ENCODE peak calls at places on chromosomes 1 and 21, in seven cellular contexts. N is astrocyte; R is ovary; P is CD8-positive, alpha-beta T cell; I is body of pancreas; X is RWPE1; O is K562. K is an unnamed sample.

GRCh38 chr1:62652387-62652786 is 35.8 kb downstream of the DOCK7 start:
- DNase-seq in O (no peak), N (no peak), X (no peak), P (no peak), R (no peak), I (no peak), K (no peak)

GRCh38 chr1:204323887-204324286 is 35.8 kb downstream of the PLEKHA6 start:
- DNase-seq in P (no peak), N (peak; percentile 65), R (no peak), I (no peak), O (no peak), X (peak; percentile 77), K (peak; percentile 66)

GRCh38 chr1:116763116-116763786 is 9.0 kb downstream of the CD2 start:
- DNase-seq in R (no peak), N (no peak), P (no peak), X (no peak), O (peak; percentile 27), I (no peak), K (no peak)

GRCh38 chr1:182761396-182762395 is 27.9 kb upstream of the NPL start:
- DNase-seq in N (no peak), I (no peak), R (no peak), O (no peak), P (no peak), X (no peak), K (no peak)

GRCh38 chr1:226135709-226136108 is 50.8 kb downstream of the ACBD3 start:
- DNase-seq in P (no peak), R (no peak), N (no peak), X (no peak), I (no peak), O (no peak), K (no peak)

GRCh38 chr1:156104861-156105546 is 9.5 kb upstream of the LMNA start:
- DNase-seq in R (peak; percentile 60), X (no peak), I (no peak), P (no peak), N (no peak), O (no peak), K (no peak)

GRCh38 chr1:170495006-170495405 is 37.0 kb upstream of the GORAB start:
- DNase-seq in O (no peak), P (no peak), X (no peak), R (no peak), N (peak; percentile 24), I (no peak), K (no peak)

GRCh38 chr1:222634180-222635013 is 16.5 kb downstream of the MIA3 start:
- DNase-seq in P (peak; percentile 53), R (no peak), O (peak; percentile 91), X (peak; percentile 59), N (peak; percentile 64), I (peak; percentile 87), K (peak; percentile 56)

GRCh38 chr1:205015241-205015640 is 27.8 kb upstream of the CNTN2 start:
- DNase-seq in P (no peak), R (no peak), I (no peak), N (no peak), X (no peak), O (no peak), K (no peak)

GRCh38 chr21:42315296-42315891 is at the start of gene TFF3:
- DNase-seq in I (peak; percentile 69), R (no peak), N (no peak), P (no peak), O (no peak), X (no peak), K (no peak)

GRCh38 chr1:47262787-47263413 is 30.9 kb upstream of the TAL1 start:
- DNase-seq in R (no peak), I (peak; percentile 55), O (peak; percentile 82), X (peak; percentile 45), N (no peak), P (no peak), K (no peak)

GRCh38 chr1:160211010-160211790 is 6.0 kb downstream of the PEA15 start:
- DNase-seq in O (no peak), X (no peak), P (no peak), R (no peak), N (no peak), I (no peak), K (no peak)

GRCh38 chr1:161676441-161676840 is 13.5 kb downstream of the FCGR2B start:
- DNase-seq in R (no peak), O (no peak), P (no peak), X (no peak), I (no peak), N (no peak), K (no peak)

GRCh38 chr1:193062698-193063463 is 3.5 kb downstream of the RO60 start:
- DNase-seq in R (no peak), X (no peak), N (peak; percentile 32), I (no peak), O (no peak), P (no peak), K (no peak)

GRCh38 chr1:163870666-163871065 is 548.9 kb downstream of the NUF2 start:
- DNase-seq in X (no peak), R (no peak), N (peak; percentile 73), I (no peak), O (no peak), P (no peak), K (no peak)

GRCh38 chr1:216617081-216617480 is 106.1 kb downstream of the ESRRG start:
- DNase-seq in O (no peak), R (no peak), I (no peak), P (no peak), X (no peak), N (no peak), K (no peak)

GRCh38 chr1:193111641-193112090 is 6.5 kb upstream of the GLRX2 start:
- DNase-seq in P (no peak), O (peak; percentile 76), N (peak; percentile 73), I (peak; percentile 53), R (no peak), X (no peak), K (no peak)

GRCh38 chr1:202576816-202577215 is 133.4 kb downstream of the SYT2 start:
- DNase-seq in N (peak; percentile 90), I (peak; percentile 13), O (no peak), X (no peak), P (no peak), R (no peak), K (no peak)
- H3K27ac ChIP-seq in N (no peak overlapping the region), I (no peak overlapping the region), O (no peak overlapping the region), X (no peak overlapping the region), P (no peak overlapping the region), R (no peak overlapping the region), K (peak overlapping the region; percentile 73)

GRCh38 chr1:3986686-3987218 is 86.7 kb upstream of the C1orf174 start:
- DNase-seq in X (no peak), I (no peak), R (no peak), P (no peak), N (no peak), O (no peak), K (no peak)

GRCh38 chr1:3981746-3982505 is 81.9 kb upstream of the C1orf174 start:
- DNase-seq in N (no peak), P (no peak), X (no peak), I (peak; percentile 10), R (no peak), O (no peak), K (no peak)

GRCh38 chr1:3984586-3984985 is 84.5 kb upstream of the C1orf174 start:
- DNase-seq in P (no peak), R (no peak), X (no peak), O (no peak), N (no peak), I (no peak), K (no peak)

GRCh38 chr1:3981261-3981660 is 81.2 kb upstream of the C1orf174 start:
- DNase-seq in I (no peak), X (no peak), N (no peak), P (no peak), O (no peak), R (no peak), K (no peak)

DNA sequence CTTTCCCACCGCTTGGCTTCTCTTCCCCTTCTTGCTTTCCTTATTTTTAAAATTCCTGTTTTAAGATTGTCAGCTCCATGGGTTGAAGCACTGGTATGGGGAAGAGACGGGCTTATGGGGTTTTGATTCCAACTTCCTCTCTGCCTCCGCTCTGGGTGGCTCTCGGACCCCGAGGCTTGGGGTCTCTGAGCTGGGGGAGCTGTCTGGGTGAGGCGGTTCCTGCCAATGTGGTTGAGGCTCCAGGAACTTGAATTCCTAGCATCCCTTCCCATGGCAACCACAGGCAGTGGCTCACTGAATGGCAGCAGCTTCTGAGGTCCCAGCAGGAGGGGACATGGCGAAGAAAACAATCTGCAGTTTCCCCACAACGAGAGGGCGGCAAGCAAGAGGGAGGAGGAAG is 83.1 kb upstream of the C1orf174 start:
- DNase-seq in P (no peak), I (no peak), O (no peak), X (no peak), N (no peak), R (no peak), K (no peak)
- H3K27ac ChIP-seq in P (no peak overlapping the region), I (no peak overlapping the region), O (no peak overlapping the region), X (no peak overlapping the region), N (no peak overlapping the region), R (no peak overlapping the region), K (no peak overlapping the region)

GRCh38 chr1:19416919-19417441 is 68.4 kb downstream of the CAPZB start:
- DNase-seq in X (no peak), I (no peak), R (no peak), N (no peak), P (no peak), O (no peak), K (no peak)

GRCh38 chr1:19412654-19413053 is 72.7 kb downstream of the CAPZB start:
- DNase-seq in N (no peak), I (no peak), O (no peak), X (no peak), P (no peak), R (no peak), K (no peak)

GRCh38 chr1:19413999-19414398 is 71.3 kb downstream of the CAPZB start:
- DNase-seq in X (no peak), I (no peak), P (no peak), O (no peak), N (no peak), R (no peak), K (no peak)

GRCh38 chr1:19416145-19416544 is 69.2 kb downstream of the CAPZB start:
- DNase-seq in O (no peak), X (no peak), N (no peak), I (no peak), P (no peak), R (no peak), K (no peak)

DNA sequence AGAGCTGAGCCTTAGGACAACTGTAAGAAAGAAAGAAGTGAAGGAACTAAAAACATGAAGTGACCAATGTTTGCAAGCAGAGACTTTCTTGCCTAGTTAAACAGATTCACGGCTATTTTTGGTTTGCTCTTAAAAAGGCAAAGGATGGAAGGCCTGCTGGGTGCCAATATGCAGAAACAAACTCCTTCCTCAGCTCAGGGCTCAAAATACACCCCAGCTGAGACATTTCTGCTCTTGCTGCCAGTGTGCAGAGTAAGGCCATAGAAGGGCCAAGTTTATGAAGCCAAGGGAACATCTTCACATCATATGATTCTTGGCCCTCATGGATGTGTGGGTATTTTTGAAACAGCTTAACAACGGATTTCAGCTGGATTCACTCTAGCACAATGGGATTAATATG is 70.8 kb downstream of the CAPZB start:
- DNase-seq in R (no peak), I (no peak), O (no peak), P (no peak), X (no peak), N (no peak), K (no peak)
- H3K27ac ChIP-seq in R (peak overlapping the region; percentile 72), I (no peak overlapping the region), O (no peak overlapping the region), P (no peak overlapping the region), X (no peak overlapping the region), N (no peak overlapping the region), K (no peak overlapping the region)

DNA sequence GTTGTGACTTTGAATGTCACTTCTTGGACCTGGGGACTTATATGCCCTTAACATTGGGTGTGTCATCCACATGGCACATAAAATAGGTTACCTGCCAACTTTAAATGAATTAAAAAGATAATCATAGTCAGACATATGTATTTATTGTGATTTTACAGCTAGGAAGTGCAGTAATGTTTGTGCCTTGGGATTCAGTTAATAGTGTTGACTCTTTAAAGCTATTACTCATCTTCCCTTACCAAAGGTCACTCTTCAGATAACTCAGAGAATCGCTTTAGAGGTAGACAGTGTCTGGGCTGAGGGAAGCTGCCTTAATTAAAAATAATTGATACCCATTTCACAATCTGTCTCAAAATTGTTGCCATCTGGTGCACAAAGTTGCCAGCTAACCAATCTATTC is 3.1 kb upstream of the KRTAP15-1 start:
- DNase-seq in N (no peak), O (no peak), P (no peak), X (no peak), R (no peak), I (no peak), K (no peak)
- H3K27ac ChIP-seq in N (no peak overlapping the region), O (no peak overlapping the region), P (no peak overlapping the region), X (no peak overlapping the region), R (no peak overlapping the region), I (no peak overlapping the region), K (no peak overlapping the region)

K was measured in epithelial cell of prostate.